ENCODE peak calls at places on chromosomes 5 and 9, in seven cellular contexts. L, A, V, O, F, M and C are unnamed samples.

GRCh38 chr9:114078781-114079156 is 669 bp upstream of the AMBP start:
- DNase-seq in L (no peak), A (no peak), V (no peak), O (peak), F (no peak), M (no peak), C (no peak)

GRCh38 chr5:98827161-98827560 is 53.7 kb downstream of the RGMB start:
- DNase-seq in L (no peak), A (no peak), V (no peak), O (no peak), F (no peak), M (peak), C (peak)

GRCh38 chr5:19001054-19001453 is 986.9 kb downstream of the CDH18 start:
- DNase-seq in L (no peak), A (no peak), V (no peak), O (no peak), F (no peak), M (no peak), C (no peak)

GRCh38 chr5:128825826-128826225 is 139.5 kb upstream of the SLC27A6 start:
- DNase-seq in L (no peak), A (no peak), V (no peak), O (no peak), F (no peak), M (no peak), C (no peak)

GRCh38 chr5:124453221-124454032 is 293.0 kb downstream of the ZNF608 start:
- DNase-seq in L (no peak), A (no peak), V (peak), O (no peak), F (no peak), M (no peak), C (no peak)

GRCh38 chr5:8188874-8189588 is 320.1 kb downstream of the MTRR start:
- DNase-seq in L (no peak), A (no peak), V (no peak), O (no peak), F (no peak), M (peak), C (peak)

GRCh38 chr5:14557840-14558239 is 23.8 kb upstream of the OTULINL start:
- DNase-seq in L (no peak), A (no peak), V (no peak), O (no peak), F (no peak), M (no peak), C (peak)

GRCh38 chr9:81791076-81791475 is 101.7 kb upstream of the TLE1 start:
- DNase-seq in L (no peak), A (no peak), V (no peak), O (no peak), F (no peak), M (no peak), C (no peak)

GRCh38 chr9:93306579-93307091 is 122.7 kb downstream of the WNK2 start:
- DNase-seq in L (no peak), A (no peak), V (no peak), O (peak), F (no peak), M (no peak), C (no peak)

GRCh38 chr5:60517094-60517694 is 182.8 kb downstream of the DEPDC1B start:
- DNase-seq in L (no peak), A (no peak), V (no peak), O (no peak), F (no peak), M (no peak), C (no peak)

GRCh38 chr5:96984506-96985192 is 48.8 kb downstream of the LNPEP start:
- DNase-seq in L (no peak), A (no peak), V (no peak), O (no peak), F (no peak), M (no peak), C (no peak)